ENCODE peak calls at places on chromosomes 1 and 21, in nine cellular contexts. V is activated T-helper 1 cell treated with anti-CD3 and anti-CD28 coated beads, Interleukin-2, amount 50 U/mL, for 16 hours; D is GM19239; N is NCI-H1694; A is HCT116; L is choroid plexus epithelial cell; S is stimulated activated CD4-positive, alpha-beta T cell treated with anti-CD3 and anti-CD28 coated beads, Interleukin-2, amount 100 ng/mL, for 4 hours; O is left cardiac atrium; G is HTR-8/SVneo. M is an unnamed sample.

GRCh38 chr1:14100444-14100843 is 400.5 kb downstream of the PRDM2 start:
- DNase-seq in V (no peak), D (no peak), N (no peak), A (no peak), L (no peak), S (no peak), O (no peak), G (no peak), M (no peak)

GRCh38 chr1:226487921-226488320 is 60.6 kb upstream of the STUM start:
- DNase-seq in V (no peak), D (no peak), N (no peak), A (no peak), L (no peak), S (no peak), O (no peak), G (no peak), M (no peak)

GRCh38 chr1:2135425-2135824 is 59.1 kb downstream of the FAAP20 start:
- DNase-seq in V (no peak), D (no peak), N (no peak), A (no peak), L (peak), S (no peak), O (peak), G (no peak), M (no peak)

GRCh38 chr1:54110991-54111390 is 41.8 kb downstream of the CDCP2 start:
- DNase-seq in V (no peak), D (no peak), N (peak), A (no peak), L (no peak), S (no peak), O (no peak), G (no peak), M (no peak)

GRCh38 chr1:93328809-93329477 is 16.8 kb upstream of the DR1 start:
- DNase-seq in V (no peak), D (no peak), N (peak), A (no peak), L (no peak), S (no peak), O (no peak), G (no peak), M (no peak)

GRCh38 chr1:172380441-172381244 is 39.8 kb upstream of the C1orf105 start:
- DNase-seq in V (no peak), D (no peak), N (no peak), A (no peak), L (no peak), S (peak), O (no peak), G (no peak), M (peak)

GRCh38 chr1:113534130-113534817 is 144.0 kb downstream of the MAGI3 start:
- DNase-seq in V (no peak), D (no peak), N (no peak), A (no peak), L (peak), S (no peak), O (no peak), G (peak), M (no peak)

GRCh38 chr1:36157973-36158826 is 2.2 kb downstream of the MAP7D1 start:
- DNase-seq in V (no peak), D (no peak), N (no peak), A (no peak), L (no peak), S (no peak), O (no peak), G (no peak), M (peak)

GRCh38 chr1:219467524-219467923 is 145.4 kb downstream of the ZC3H11B start:
- DNase-seq in V (no peak), D (no peak), N (no peak), A (no peak), L (peak), S (no peak), O (no peak), G (no peak), M (no peak)

GRCh38 chr1:85404393-85404792 is 60.6 kb downstream of the DDAH1 start:
- DNase-seq in V (no peak), D (no peak), N (no peak), A (no peak), L (no peak), S (no peak), O (no peak), G (no peak), M (no peak)

GRCh38 chr1:227899820-227900449 is 47.8 kb downstream of the WNT9A start:
- DNase-seq in V (no peak), D (no peak), N (no peak), A (no peak), L (no peak), S (no peak), O (peak), G (no peak), M (peak)

GRCh38 chr1:226003502-226004170 is 4.5 kb upstream of the SDE2 start:
- DNase-seq in V (no peak), D (no peak), N (no peak), A (no peak), L (no peak), S (no peak), O (no peak), G (no peak), M (no peak)

GRCh38 chr1:196160066-196160795 is 448.0 kb downstream of the KCNT2 start:
- DNase-seq in V (no peak), D (no peak), N (no peak), A (no peak), L (peak), S (no peak), O (no peak), G (no peak), M (no peak)

GRCh38 chr1:3546048-3546384 is 65.3 kb downstream of the MEGF6 start:
- DNase-seq in V (no peak), D (no peak), N (no peak), A (no peak), L (no peak), S (no peak), O (no peak), G (no peak), M (no peak)

GRCh38 chr1:109499661-109500536 is 6.0 kb downstream of the CYB561D1 start:
- DNase-seq in V (no peak), D (no peak), N (peak), A (no peak), L (peak), S (peak), O (peak), G (no peak), M (peak)

GRCh38 chr1:57546527-57546926 is 122.7 kb upstream of the DAB1 start:
- DNase-seq in V (no peak), D (no peak), N (no peak), A (no peak), L (no peak), S (no peak), O (no peak), G (no peak), M (no peak)

GRCh38 chr1:154609398-154610380 is 1.7 kb upstream of the ADAR start:
- DNase-seq in V (no peak), D (no peak), N (no peak), A (peak), L (no peak), S (peak), O (no peak), G (no peak), M (peak)

GRCh38 chr1:228087771-228088251 is 5.3 kb downstream of the ARF1 start:
- DNase-seq in V (no peak), D (no peak), N (no peak), A (no peak), L (peak), S (no peak), O (peak), G (peak), M (no peak)

GRCh38 chr1:3684031-3684430 is 31.7 kb downstream of the TP73 start:
- DNase-seq in V (no peak), D (no peak), N (no peak), A (no peak), L (peak), S (no peak), O (no peak), G (no peak), M (no peak)

GRCh38 chr21:39318091-39318959 is 4.9 kb upstream of the BRWD1 start:
- DNase-seq in V (no peak), D (no peak), N (no peak), A (no peak), L (no peak), S (no peak), O (no peak), G (no peak), M (no peak)

GRCh38 chr1:13224480-13225060 is 1.4 kb downstream of the PRAMEF18 start:
- DNase-seq in V (no peak), D (no peak), N (no peak), A (no peak), L (no peak), S (no peak), O (no peak), G (no peak), M (no peak)

M was measured in activated naive CD4-positive, alpha-beta T cell treated with anti-CD3 and anti-CD28 coated beads for 36 hours.